ENCODE peak calls at places on chromosomes 16 and 17, in four cellular contexts. One of them, this sample, is unnamed.
A peak's percentile ranks its signal among the peaks of the same experiment; 100 is the strongest.

GRCh38 chr17:78829477-78829876 is 11.1 kb downstream of the USP36 start:
- DNase-seq in transverse colon: no peak
- DNase-seq in HCT116: no peak
- DNase-seq in stomach: no peak
- DNase-seq in this sample: no peak

GRCh38 chr17:77002103-77003045 is 134.2 kb downstream of the MGAT5B start:
- DNase-seq in transverse colon: no peak
- DNase-seq in HCT116: peak; percentile 85
- DNase-seq in stomach: no peak
- DNase-seq in this sample: no peak

GRCh38 chr17:71934520-71934919 is 186.3 kb upstream of the SOX9 start:
- DNase-seq in transverse colon: no peak
- DNase-seq in HCT116: no peak
- DNase-seq in stomach: no peak
- DNase-seq in this sample: no peak

GRCh38 chr16:89502319-89502843 is 5.8 kb upstream of the SPG7 start:
- DNase-seq in transverse colon: peak; percentile 77
- DNase-seq in HCT116: peak; percentile 63
- DNase-seq in stomach: peak; percentile 86
- DNase-seq in this sample: no peak

GRCh38 chr17:6671431-6671830 is 19.9 kb downstream of the C17orf100 start:
- DNase-seq in transverse colon: no peak
- DNase-seq in HCT116: no peak
- DNase-seq in stomach: no peak
- DNase-seq in this sample: no peak

GRCh38 chr17:39863244-39863917 is 731 bp downstream of the IKZF3 start:
- DNase-seq in transverse colon: no peak
- DNase-seq in HCT116: no peak
- DNase-seq in stomach: no peak
- DNase-seq in this sample: no peak

GRCh38 chr17:44606658-44607057 is 49.4 kb downstream of the FZD2 start:
- DNase-seq in transverse colon: no peak
- DNase-seq in HCT116: no peak
- DNase-seq in stomach: no peak
- DNase-seq in this sample: no peak

GRCh38 chr17:79952915-79953314 is 82.8 kb downstream of the TBC1D16 start:
- DNase-seq in transverse colon: no peak
- DNase-seq in HCT116: no peak
- DNase-seq in stomach: no peak
- DNase-seq in this sample: no peak

GRCh38 chr17:47967607-47968252 is 3.2 kb upstream of the CDK5RAP3 start:
- DNase-seq in transverse colon: peak; percentile 60
- DNase-seq in HCT116: peak; percentile 53
- DNase-seq in stomach: peak; percentile 58
- DNase-seq in this sample: no peak

GRCh38 chr16:47731252-47731651 is 270.1 kb downstream of the PHKB start:
- DNase-seq in transverse colon: no peak
- DNase-seq in HCT116: no peak
- DNase-seq in stomach: no peak
- DNase-seq in this sample: no peak

GRCh38 chr16:51112311-51112710 is 38.8 kb downstream of the SALL1 start:
- DNase-seq in transverse colon: no peak
- DNase-seq in HCT116: no peak
- DNase-seq in stomach: no peak
- DNase-seq in this sample: no peak

GRCh38 chr17:43330876-43331639 is 67.7 kb upstream of the ARL4D start:
- DNase-seq in transverse colon: no peak
- DNase-seq in HCT116: no peak
- DNase-seq in stomach: no peak
- DNase-seq in this sample: no peak

GRCh38 chr17:37570527-37571093 is 38.6 kb downstream of the SYNRG start:
- DNase-seq in transverse colon: peak; percentile 57
- DNase-seq in HCT116: peak; percentile 34
- DNase-seq in stomach: peak; percentile 48
- DNase-seq in this sample: peak; percentile 3

GRCh38 chr16:28984619-28985135 is at the start of gene LAT:
- DNase-seq in transverse colon: peak; percentile 56
- DNase-seq in HCT116: no peak
- DNase-seq in stomach: peak; percentile 40
- DNase-seq in this sample: no peak

GRCh38 chr16:66894948-66895696 is 14.8 kb downstream of the PDP2 start:
- DNase-seq in transverse colon: peak; percentile 82
- DNase-seq in HCT116: peak; percentile 45
- DNase-seq in stomach: peak; percentile 73
- DNase-seq in this sample: peak; percentile 46

GRCh38 chr17:8941520-8941919 is 24.0 kb downstream of the PIK3R5 start:
- DNase-seq in transverse colon: peak; percentile 62
- DNase-seq in HCT116: no peak
- DNase-seq in stomach: no peak
- DNase-seq in this sample: peak; percentile 48

GRCh38 chr16:50857881-50858280 is 116.0 kb downstream of the CYLD start:
- DNase-seq in transverse colon: no peak
- DNase-seq in HCT116: no peak
- DNase-seq in stomach: no peak
- DNase-seq in this sample: no peak

GRCh38 chr17:4610162-4610561 is 25.8 kb downstream of the SMTNL2 start:
- DNase-seq in transverse colon: no peak
- DNase-seq in HCT116: no peak
- DNase-seq in stomach: peak; percentile 66
- DNase-seq in this sample: no peak

GRCh38 chr17:50205931-50206505 is 4.6 kb upstream of the COL1A1 start:
- DNase-seq in transverse colon: no peak
- DNase-seq in HCT116: no peak
- DNase-seq in stomach: no peak
- DNase-seq in this sample: peak; percentile 7

GRCh38 chr17:67281736-67282135 is 36.7 kb upstream of the HELZ start:
- DNase-seq in transverse colon: no peak
- DNase-seq in HCT116: no peak
- DNase-seq in stomach: no peak
- DNase-seq in this sample: no peak

GRCh38 chr17:6444573-6445335 is 499 bp downstream of the PIMREG start:
- DNase-seq in transverse colon: no peak
- DNase-seq in HCT116: no peak
- DNase-seq in stomach: no peak
- DNase-seq in this sample: no peak

GRCh38 chr17:6560496-6560895 is 4.1 kb upstream of the PITPNM3 start:
- DNase-seq in transverse colon: no peak
- DNase-seq in HCT116: no peak
- DNase-seq in stomach: no peak
- DNase-seq in this sample: no peak

GRCh38 chr16:31708348-31708747 is 165.3 kb upstream of the ZNF267 start:
- DNase-seq in transverse colon: no peak
- DNase-seq in HCT116: no peak
- DNase-seq in stomach: no peak
- DNase-seq in this sample: no peak

GRCh38 chr16:69315486-69316311 is 4.5 kb downstream of the VPS4A start:
- DNase-seq in transverse colon: no peak
- DNase-seq in HCT116: no peak
- DNase-seq in stomach: no peak
- DNase-seq in this sample: no peak

GRCh38 chr16:68229431-68230175 is 6.3 kb downstream of the ESRP2 start:
- DNase-seq in transverse colon: no peak
- DNase-seq in HCT116: no peak
- DNase-seq in stomach: peak; percentile 52
- DNase-seq in this sample: no peak

GRCh38 chr16:11909653-11910551 is 5.9 kb downstream of the GSPT1 start:
- DNase-seq in transverse colon: no peak
- DNase-seq in HCT116: no peak
- DNase-seq in stomach: no peak
- DNase-seq in this sample: no peak

GRCh38 chr16:74667215-74667765 is 613 bp upstream of the RFWD3 start:
- DNase-seq in transverse colon: peak; percentile 19
- DNase-seq in HCT116: no peak
- DNase-seq in stomach: peak; percentile 34
- DNase-seq in this sample: no peak

GRCh38 chr17:27506348-27507218 is 50.3 kb downstream of the KSR1 start:
- DNase-seq in transverse colon: no peak
- DNase-seq in HCT116: no peak
- DNase-seq in stomach: no peak
- DNase-seq in this sample: peak; percentile 63

GRCh38 chr17:34703533-34703932 is 124.2 kb downstream of the TMEM132E start:
- DNase-seq in transverse colon: no peak
- DNase-seq in HCT116: no peak
- DNase-seq in stomach: no peak
- DNase-seq in this sample: no peak

GRCh38 chr16:84907575-84907974 is 87.8 kb downstream of the CRISPLD2 start:
- DNase-seq in transverse colon: peak; percentile 38
- DNase-seq in HCT116: no peak
- DNase-seq in stomach: no peak
- DNase-seq in this sample: no peak

GRCh38 chr16:2827481-2827790 is 2.7 kb upstream of the ZG16B start:
- DNase-seq in transverse colon: peak; percentile 4
- DNase-seq in HCT116: no peak
- DNase-seq in stomach: no peak
- DNase-seq in this sample: no peak

GRCh38 chr17:73493212-73493814 is 150.9 kb downstream of the SDK2 start:
- DNase-seq in transverse colon: no peak
- DNase-seq in HCT116: no peak
- DNase-seq in stomach: no peak
- DNase-seq in this sample: no peak

GRCh38 chr16:79181419-79181818 is 419.1 kb downstream of the MAF start:
- DNase-seq in transverse colon: no peak
- DNase-seq in HCT116: no peak
- DNase-seq in stomach: no peak
- DNase-seq in this sample: no peak

GRCh38 chr16:11236441-11236840 is 19.6 kb downstream of the SOCS1 start:
- DNase-seq in transverse colon: no peak
- DNase-seq in HCT116: no peak
- DNase-seq in stomach: no peak
- DNase-seq in this sample: no peak

GRCh38 chr17:214881-215331 is 33.5 kb upstream of the DOC2B start:
- DNase-seq in transverse colon: no peak
- DNase-seq in HCT116: no peak
- DNase-seq in stomach: no peak
- DNase-seq in this sample: no peak

GRCh38 chr16:89599902-89600301 is 13.5 kb upstream of the DPEP1 start:
- DNase-seq in transverse colon: no peak
- DNase-seq in HCT116: no peak
- DNase-seq in stomach: no peak
- DNase-seq in this sample: no peak

GRCh38 chr17:17398188-17398927 is 78.4 kb upstream of the MED9 start:
- DNase-seq in transverse colon: no peak
- DNase-seq in HCT116: no peak
- DNase-seq in stomach: no peak
- DNase-seq in this sample: no peak
- TF ChIP-seq POLR2AphosphoS5 in transverse colon: no peak
- TF ChIP-seq POLR2AphosphoS5 in HCT116: no peak
- TF ChIP-seq POLR2AphosphoS5 in stomach: no peak
- TF ChIP-seq POLR2AphosphoS5 in this sample: no peak

GRCh38 chr16:70432800-70433455 is 6.0 kb downstream of the ST3GAL2 start:
- DNase-seq in transverse colon: peak; percentile 51
- DNase-seq in HCT116: no peak
- DNase-seq in stomach: no peak
- DNase-seq in this sample: no peak

GRCh38 chr16:70429888-70430666 is 8.8 kb downstream of the ST3GAL2 start:
- DNase-seq in transverse colon: no peak
- DNase-seq in HCT116: no peak
- DNase-seq in stomach: no peak
- DNase-seq in this sample: no peak

GRCh38 chr16:70428178-70428998 is 10.5 kb downstream of the ST3GAL2 start:
- DNase-seq in transverse colon: peak; percentile 92
- DNase-seq in HCT116: peak; percentile 51
- DNase-seq in stomach: peak; percentile 87
- DNase-seq in this sample: no peak

GRCh38 chr16:70432304-70432799 is 6.5 kb downstream of the ST3GAL2 start:
- DNase-seq in transverse colon: no peak
- DNase-seq in HCT116: no peak
- DNase-seq in stomach: no peak
- DNase-seq in this sample: no peak

DNA sequence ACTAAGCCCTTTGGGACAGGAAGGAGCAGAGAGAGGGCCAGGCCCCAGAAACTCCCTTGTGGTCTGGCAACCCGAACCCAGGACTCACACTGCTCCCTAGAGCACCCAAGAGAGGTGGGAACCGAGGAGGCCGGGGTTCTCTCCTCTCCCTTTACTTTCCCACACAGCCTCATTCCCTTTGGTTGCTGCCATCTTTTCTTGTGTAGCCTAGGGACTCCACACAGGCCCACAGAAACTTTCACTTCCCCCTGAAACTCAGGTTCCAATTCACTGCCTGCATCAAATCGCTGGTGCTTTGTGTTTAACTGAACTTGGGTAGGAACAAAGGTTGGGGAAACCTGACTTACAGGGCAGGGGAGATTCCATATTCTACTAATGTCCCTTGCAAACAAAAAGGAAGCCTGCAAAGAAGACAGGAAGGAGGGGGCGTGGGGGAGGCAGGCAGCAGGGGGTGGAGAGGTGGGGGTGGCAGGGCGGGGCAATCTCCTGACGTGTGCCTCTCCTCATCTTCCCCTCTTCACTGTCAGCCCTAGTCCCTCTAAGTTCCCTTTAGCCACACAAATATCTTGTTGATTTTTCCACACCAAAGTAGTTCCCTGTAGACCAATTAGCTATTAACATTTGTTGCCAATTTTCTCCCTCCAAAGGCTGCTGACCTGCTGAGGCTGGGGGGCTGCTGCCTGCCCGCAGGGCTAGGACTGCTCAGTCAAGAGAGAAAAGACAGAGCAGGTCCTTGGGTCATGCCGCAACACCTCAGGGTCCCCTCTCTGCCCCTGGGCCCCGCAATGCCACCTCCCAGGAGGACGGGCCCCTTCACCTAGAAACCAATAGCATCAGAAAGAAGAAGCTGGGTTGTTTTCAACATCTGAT is 8.0 kb downstream of the ST3GAL2 start:
- DNase-seq in transverse colon: peak; percentile 47
- DNase-seq in HCT116: no peak
- DNase-seq in stomach: no peak
- DNase-seq in this sample: no peak
- TF ChIP-seq POLR2A in transverse colon: no peak
- TF ChIP-seq POLR2A in HCT116: no peak
- TF ChIP-seq POLR2A in stomach: no peak
- TF ChIP-seq POLR2A in this sample: peak; percentile 13

GRCh38 chr16:49598386-49599170 is 225.0 kb downstream of the C16orf78 start:
- DNase-seq in transverse colon: no peak
- DNase-seq in HCT116: no peak
- DNase-seq in stomach: peak; percentile 21
- DNase-seq in this sample: no peak

GRCh38 chr16:49596699-49597291 is 223.2 kb downstream of the C16orf78 start:
- DNase-seq in transverse colon: no peak
- DNase-seq in HCT116: no peak
- DNase-seq in stomach: peak; percentile 24
- DNase-seq in this sample: no peak

GRCh38 chr16:49594706-49595534 is 221.3 kb downstream of the C16orf78 start:
- DNase-seq in transverse colon: no peak
- DNase-seq in HCT116: no peak
- DNase-seq in stomach: peak; percentile 9
- DNase-seq in this sample: no peak

GRCh38 chr16:49597796-49598195 is 224.2 kb downstream of the C16orf78 start:
- DNase-seq in transverse colon: no peak
- DNase-seq in HCT116: no peak
- DNase-seq in stomach: peak; percentile 7
- DNase-seq in this sample: no peak

GRCh38 chr16:49596119-49596518 is 222.5 kb downstream of the C16orf78 start:
- DNase-seq in transverse colon: no peak
- DNase-seq in HCT116: no peak
- DNase-seq in stomach: peak; percentile 21
- DNase-seq in this sample: no peak
- TF ChIP-seq POLR2AphosphoS5 in transverse colon: no peak
- TF ChIP-seq POLR2AphosphoS5 in HCT116: no peak
- TF ChIP-seq POLR2AphosphoS5 in stomach: no peak
- TF ChIP-seq POLR2AphosphoS5 in this sample: no peak

GRCh38 chr16:404971-405486 is 3.3 kb downstream of the DECR2 start:
- DNase-seq in transverse colon: no peak
- DNase-seq in HCT116: no peak
- DNase-seq in stomach: no peak
- DNase-seq in this sample: no peak
- TF ChIP-seq POLR2A in transverse colon: no peak
- TF ChIP-seq POLR2A in HCT116: no peak
- TF ChIP-seq POLR2A in stomach: no peak
- TF ChIP-seq POLR2A in this sample: no peak

This sample was measured in GM12892.